ENCODE peak calls at places on chromosome 17, in eight cellular contexts. O, J, H, X, Y, U, Z and C are unnamed samples.

GRCh38 chr17:28193241-28193640 is 125.8 kb upstream of the TMEM97 start:
- DNase-seq in O (no peak), J (no peak), H (peak; percentile 27), X (no peak), Y (peak; percentile 56), U (no peak), Z (no peak), C (no peak)

GRCh38 chr17:30212750-30213149 is 22.7 kb downstream of the SLC6A4 start:
- DNase-seq in O (no peak), J (no peak), H (no peak), X (no peak), Y (peak; percentile 70), U (peak; percentile 39), Z (no peak), C (peak; percentile 40)

GRCh38 chr17:50275279-50275678 is 1.0 kb downstream of the TMEM92 start:
- DNase-seq in O (no peak), J (no peak), H (no peak), X (no peak), Y (peak; percentile 68), U (no peak), Z (no peak), C (no peak)

GRCh38 chr17:20120835-20121234 is 111.7 kb downstream of the SPECC1 start:
- DNase-seq in O (no peak), J (no peak), H (no peak), X (no peak), Y (no peak), U (no peak), Z (no peak), C (no peak)

GRCh38 chr17:51046527-51047384 is 73.9 kb downstream of the SPAG9 start:
- DNase-seq in O (peak; percentile 89), J (no peak), H (peak; percentile 38), X (peak; percentile 93), Y (peak; percentile 94), U (peak; percentile 95), Z (peak; percentile 98), C (no peak)

GRCh38 chr17:76270770-76271668 is 5.9 kb downstream of the UBALD2 start:
- DNase-seq in O (no peak), J (no peak), H (no peak), X (no peak), Y (no peak), U (no peak), Z (no peak), C (no peak)

GRCh38 chr17:48603959-48604769 is 622 bp downstream of the HOXB6 start:
- DNase-seq in O (no peak), J (no peak), H (peak; percentile 82), X (no peak), Y (peak; percentile 82), U (peak; percentile 69), Z (no peak), C (no peak)

GRCh38 chr17:77613627-77614026 is 344.9 kb upstream of the TNRC6C start:
- DNase-seq in O (no peak), J (no peak), H (no peak), X (no peak), Y (peak; percentile 30), U (no peak), Z (no peak), C (peak; percentile 62)

GRCh38 chr17:74873874-74874614 is 1.2 kb upstream of the FDXR start:
- DNase-seq in O (no peak), J (no peak), H (no peak), X (no peak), Y (no peak), U (no peak), Z (no peak), C (no peak)

GRCh38 chr17:302300-302698 is 50.3 kb downstream of the RPH3AL start:
- DNase-seq in O (no peak), J (no peak), H (peak; percentile 89), X (no peak), Y (no peak), U (no peak), Z (no peak), C (no peak)

GRCh38 chr17:54900457-54901229 is at the start of gene TOM1L1:
- DNase-seq in O (peak; percentile 34), J (no peak), H (peak; percentile 87), X (no peak), Y (peak; percentile 97), U (peak; percentile 94), Z (peak; percentile 67), C (peak; percentile 86)

GRCh38 chr17:67194134-67194533 is 50.9 kb downstream of the HELZ start:
- DNase-seq in O (no peak), J (no peak), H (no peak), X (no peak), Y (no peak), U (peak; percentile 9), Z (peak; percentile 83), C (no peak)

GRCh38 chr17:260944-261343 is 79.5 kb upstream of the DOC2B start:
- DNase-seq in O (peak; percentile 1), J (no peak), H (no peak), X (no peak), Y (no peak), U (no peak), Z (no peak), C (no peak)

DNA sequence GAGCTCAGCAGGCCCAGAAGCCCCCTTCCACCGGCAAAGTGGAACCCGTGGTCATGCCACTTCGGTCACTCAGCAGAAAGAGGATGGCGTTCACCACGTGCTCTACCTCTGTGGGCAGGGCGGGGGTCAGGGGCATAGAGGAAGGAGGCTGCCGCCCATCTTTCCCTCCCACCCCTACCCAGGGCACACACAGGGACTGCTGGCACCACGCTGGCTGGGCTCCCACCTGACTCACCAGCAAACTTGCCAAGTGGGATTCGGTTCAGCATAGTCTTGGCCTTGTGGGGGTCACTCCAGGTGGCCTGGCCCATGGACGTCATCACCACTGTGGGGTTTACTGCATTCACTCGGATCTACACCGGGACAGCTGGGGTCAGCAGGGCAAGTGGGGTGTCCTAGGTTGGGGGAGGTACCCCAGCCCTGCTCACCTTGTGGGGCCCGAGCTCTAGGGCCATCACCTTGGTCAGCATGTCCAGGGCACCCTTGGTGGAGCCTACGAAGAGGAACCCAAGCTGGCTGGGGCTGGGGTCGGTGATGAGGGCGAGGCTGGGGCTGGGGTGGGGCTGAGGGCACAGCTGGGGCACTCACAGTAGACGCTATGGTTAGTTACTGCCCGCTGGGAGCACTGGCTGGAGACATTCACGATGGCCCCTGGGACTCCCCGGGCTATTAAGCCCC is 1.4 kb downstream of the DCXR start:
- DNase-seq in O (no peak), J (no peak), H (no peak), X (no peak), Y (no peak), U (no peak), Z (no peak), C (no peak)
- H3K27ac ChIP-seq in O (no peak overlapping the region), J (peak overlapping the region; percentile 98), H (no peak overlapping the region), X (peak overlapping the region; percentile 98), Y (no peak overlapping the region), U (no peak overlapping the region), Z (peak overlapping the region; percentile 78), C (peak overlapping the region; percentile 100)

GRCh38 chr17:1765576-1765975 is 3.7 kb downstream of the SERPINF1 start:
- DNase-seq in O (no peak), J (no peak), H (no peak), X (no peak), Y (no peak), U (no peak), Z (no peak), C (no peak)

GRCh38 chr17:1766382-1767135 is 4.7 kb downstream of the SERPINF1 start:
- DNase-seq in O (no peak), J (no peak), H (no peak), X (no peak), Y (peak; percentile 77), U (no peak), Z (no peak), C (peak; percentile 77)

GRCh38 chr17:1764274-1764673 is 2.4 kb downstream of the SERPINF1 start:
- DNase-seq in O (peak; percentile 80), J (no peak), H (peak; percentile 65), X (peak; percentile 96), Y (no peak), U (no peak), Z (peak; percentile 83), C (peak; percentile 86)

GRCh38 chr17:1762233-1762905 is 509 bp downstream of the SERPINF1 start:
- DNase-seq in O (peak; percentile 54), J (no peak), H (no peak), X (no peak), Y (peak; percentile 77), U (peak; percentile 42), Z (peak; percentile 64), C (peak; percentile 78)

GRCh38 chr17:1762906-1763829 is 1.3 kb downstream of the SERPINF1 start:
- DNase-seq in O (peak; percentile 85), J (no peak), H (no peak), X (no peak), Y (peak; percentile 80), U (peak; percentile 34), Z (peak; percentile 72), C (peak; percentile 77)
- H3K4me3 ChIP-seq in O (peak overlapping the region; percentile 56), J (peak overlapping the region; percentile 61), H (no peak overlapping the region), X (peak overlapping the region; percentile 57), Y (peak overlapping the region; percentile 66), U (peak overlapping the region; percentile 44), Z (peak overlapping the region; percentile 89), C (peak overlapping the region; percentile 67)

DNA sequence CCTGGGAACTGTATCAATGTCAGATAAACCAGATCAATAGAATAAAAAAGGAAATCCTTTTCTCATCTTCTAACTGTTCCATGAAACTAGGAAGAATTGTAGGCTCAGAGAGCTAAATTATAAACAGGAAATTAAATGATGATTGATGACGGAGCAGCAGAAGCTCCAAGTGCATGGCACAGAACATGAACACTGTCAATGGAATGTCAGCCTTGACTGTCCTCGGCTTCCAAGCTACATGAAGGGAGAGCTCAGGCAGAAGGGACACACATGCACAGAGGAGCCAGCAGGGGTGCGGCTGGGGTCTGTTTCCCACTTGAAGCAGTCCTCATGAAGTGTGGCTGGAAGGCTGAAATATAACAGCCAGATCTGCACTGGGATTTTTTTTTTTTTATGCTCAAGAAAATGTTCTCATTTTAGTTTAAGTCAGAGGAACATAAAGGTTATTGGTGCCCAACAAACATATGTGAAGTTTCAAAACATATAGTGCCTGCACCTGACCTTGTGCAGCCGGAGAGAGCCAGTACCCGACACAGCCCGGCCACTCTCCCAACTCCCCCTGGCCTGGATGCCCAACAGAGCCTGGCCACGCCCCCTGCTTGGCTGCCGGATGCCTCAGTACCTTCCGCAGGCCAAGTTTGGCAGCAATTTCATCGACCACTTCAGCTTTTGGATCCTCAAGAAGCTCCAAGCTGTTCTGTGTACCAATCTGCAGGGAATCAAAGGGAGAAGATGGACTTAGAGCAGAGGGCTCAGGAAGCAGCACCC is 37.0 kb downstream of the NPLOC4 start:
- DNase-seq in O (no peak), J (no peak), H (no peak), X (no peak), Y (no peak), U (peak; percentile 20), Z (peak; percentile 67), C (no peak)
- TF ChIP-seq CTCF in O (no peak), J (no peak), H (no peak), X (no peak), Y (no peak), U (no peak), Z (no peak), C (no peak)

DNA sequence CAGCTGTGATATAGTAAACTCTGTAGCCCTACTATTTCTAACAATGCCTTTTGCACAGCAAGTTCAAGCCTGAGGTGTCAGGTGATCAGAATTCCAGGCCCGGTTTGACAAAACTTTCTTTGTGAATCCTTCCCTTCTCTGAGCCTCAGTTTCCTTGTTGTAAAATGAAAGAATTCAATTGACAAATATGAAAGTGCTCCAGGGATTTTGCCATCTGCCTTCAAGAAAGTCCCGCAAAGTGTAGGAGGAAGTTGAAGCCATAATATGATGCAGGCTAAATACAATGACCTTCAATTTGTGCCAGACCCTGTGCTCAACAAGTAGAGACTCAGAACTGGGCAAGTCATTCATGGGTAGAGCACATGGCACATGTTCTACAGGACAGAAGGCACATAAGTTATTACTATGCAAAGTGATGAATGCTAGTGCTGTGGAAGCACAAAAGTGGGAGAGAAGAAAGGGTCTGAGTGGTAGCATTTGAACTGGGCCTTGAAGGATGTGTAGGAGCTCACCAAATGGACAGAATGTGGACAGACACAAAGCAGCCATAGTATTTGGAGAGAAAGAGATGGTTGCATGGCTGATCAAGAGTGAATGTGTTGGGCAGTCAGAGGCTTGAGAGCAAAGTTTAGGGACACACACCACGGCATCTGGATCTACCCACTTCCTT is 2.3 kb upstream of the SCIMP start:
- DNase-seq in O (no peak), J (no peak), H (no peak), X (no peak), Y (no peak), U (no peak), Z (no peak), C (no peak)
- H3K27ac ChIP-seq in O (no peak overlapping the region), J (no peak overlapping the region), H (no peak overlapping the region), X (no peak overlapping the region), Y (no peak overlapping the region), U (no peak overlapping the region), Z (no peak overlapping the region), C (no peak overlapping the region)